ENCODE peak calls at places on chromosomes 12 and 14, in nine cellular contexts. One of them, this sample, is unnamed.

GRCh38 chr14:70567791-70568190 is 32.7 kb downstream of the MED6 start:
- DNase-seq in HTR-8/SVneo: peak
- DNase-seq in GM20000: peak
- DNase-seq in cardiac muscle cell: peak
- DNase-seq in T follicular helper cell: no peak
- DNase-seq in tibial nerve: no peak
- DNase-seq in right lobe of liver: no peak
- DNase-seq in Ammon's horn: no peak
- DNase-seq in RWPE1: peak
- DNase-seq in this sample: no peak

GRCh38 chr12:100128509-100128908 is 14.2 kb downstream of the BLTP3B start:
- DNase-seq in cardiac muscle cell: peak
- DNase-seq in RWPE1: peak
- DNase-seq in GM20000: no peak
- DNase-seq in right lobe of liver: no peak
- DNase-seq in Ammon's horn: peak
- DNase-seq in tibial nerve: peak
- DNase-seq in HTR-8/SVneo: peak
- DNase-seq in T follicular helper cell: no peak
- DNase-seq in this sample: no peak

GRCh38 chr12:97148941-97149559 is 242.0 kb downstream of the NEDD1 start:
- DNase-seq in tibial nerve: peak
- DNase-seq in GM20000: peak
- DNase-seq in RWPE1: peak
- DNase-seq in right lobe of liver: peak
- DNase-seq in Ammon's horn: peak
- DNase-seq in HTR-8/SVneo: peak
- DNase-seq in T follicular helper cell: peak
- DNase-seq in cardiac muscle cell: peak
- DNase-seq in this sample: peak

GRCh38 chr12:16019131-16019530 is 108.0 kb downstream of the DERA start:
- DNase-seq in tibial nerve: no peak
- DNase-seq in right lobe of liver: no peak
- DNase-seq in RWPE1: no peak
- DNase-seq in HTR-8/SVneo: no peak
- DNase-seq in GM20000: no peak
- DNase-seq in T follicular helper cell: no peak
- DNase-seq in cardiac muscle cell: no peak
- DNase-seq in Ammon's horn: no peak
- DNase-seq in this sample: no peak

GRCh38 chr14:88270781-88271180 is 52.3 kb downstream of the KCNK10 start:
- DNase-seq in HTR-8/SVneo: no peak
- DNase-seq in GM20000: no peak
- DNase-seq in tibial nerve: no peak
- DNase-seq in T follicular helper cell: no peak
- DNase-seq in right lobe of liver: peak
- DNase-seq in RWPE1: no peak
- DNase-seq in Ammon's horn: no peak
- DNase-seq in cardiac muscle cell: no peak
- DNase-seq in this sample: no peak

GRCh38 chr12:45914090-45914489 is 76.3 kb downstream of the SCAF11 start:
- DNase-seq in RWPE1: peak
- DNase-seq in right lobe of liver: no peak
- DNase-seq in tibial nerve: no peak
- DNase-seq in T follicular helper cell: no peak
- DNase-seq in cardiac muscle cell: peak
- DNase-seq in Ammon's horn: no peak
- DNase-seq in GM20000: peak
- DNase-seq in HTR-8/SVneo: peak
- DNase-seq in this sample: no peak

GRCh38 chr14:68249534-68250517 is 430.2 kb downstream of the RAD51B start:
- DNase-seq in Ammon's horn: no peak
- DNase-seq in GM20000: no peak
- DNase-seq in RWPE1: no peak
- DNase-seq in HTR-8/SVneo: no peak
- DNase-seq in tibial nerve: no peak
- DNase-seq in right lobe of liver: no peak
- DNase-seq in cardiac muscle cell: peak
- DNase-seq in T follicular helper cell: no peak
- DNase-seq in this sample: no peak

GRCh38 chr12:51171884-51172514 is 936 bp downstream of the TFCP2 start:
- DNase-seq in HTR-8/SVneo: peak
- DNase-seq in GM20000: peak
- DNase-seq in T follicular helper cell: no peak
- DNase-seq in tibial nerve: peak
- DNase-seq in cardiac muscle cell: peak
- DNase-seq in Ammon's horn: no peak
- DNase-seq in right lobe of liver: no peak
- DNase-seq in RWPE1: peak
- DNase-seq in this sample: no peak

GRCh38 chr12:120965534-120966091 is 12.7 kb upstream of the HNF1A start:
- DNase-seq in RWPE1: no peak
- DNase-seq in tibial nerve: no peak
- DNase-seq in GM20000: no peak
- DNase-seq in right lobe of liver: no peak
- DNase-seq in HTR-8/SVneo: no peak
- DNase-seq in Ammon's horn: no peak
- DNase-seq in cardiac muscle cell: no peak
- DNase-seq in T follicular helper cell: no peak
- DNase-seq in this sample: no peak

GRCh38 chr14:87111741-87112140 is 881.2 kb downstream of the GALC start:
- DNase-seq in tibial nerve: no peak
- DNase-seq in Ammon's horn: no peak
- DNase-seq in cardiac muscle cell: no peak
- DNase-seq in HTR-8/SVneo: no peak
- DNase-seq in right lobe of liver: no peak
- DNase-seq in RWPE1: no peak
- DNase-seq in GM20000: no peak
- DNase-seq in T follicular helper cell: no peak
- DNase-seq in this sample: no peak

GRCh38 chr14:94054401-94054800 is 26.6 kb downstream of the DDX24 start:
- DNase-seq in tibial nerve: no peak
- DNase-seq in cardiac muscle cell: no peak
- DNase-seq in right lobe of liver: no peak
- DNase-seq in GM20000: no peak
- DNase-seq in HTR-8/SVneo: no peak
- DNase-seq in T follicular helper cell: no peak
- DNase-seq in Ammon's horn: peak
- DNase-seq in RWPE1: no peak
- DNase-seq in this sample: no peak

GRCh38 chr14:47917344-47917954 is 242.0 kb upstream of the MDGA2 start:
- DNase-seq in tibial nerve: peak
- DNase-seq in HTR-8/SVneo: peak
- DNase-seq in right lobe of liver: no peak
- DNase-seq in Ammon's horn: peak
- DNase-seq in GM20000: no peak
- DNase-seq in T follicular helper cell: no peak
- DNase-seq in cardiac muscle cell: peak
- DNase-seq in RWPE1: peak
- DNase-seq in this sample: no peak

GRCh38 chr14:92813201-92813600 is 19.1 kb downstream of the GOLGA5 start:
- DNase-seq in cardiac muscle cell: no peak
- DNase-seq in tibial nerve: no peak
- DNase-seq in GM20000: no peak
- DNase-seq in Ammon's horn: no peak
- DNase-seq in right lobe of liver: no peak
- DNase-seq in T follicular helper cell: no peak
- DNase-seq in RWPE1: no peak
- DNase-seq in HTR-8/SVneo: no peak
- DNase-seq in this sample: no peak

GRCh38 chr14:54722791-54723432 is 156.0 kb downstream of the SAMD4A start:
- DNase-seq in tibial nerve: no peak
- DNase-seq in HTR-8/SVneo: peak
- DNase-seq in cardiac muscle cell: peak
- DNase-seq in T follicular helper cell: no peak
- DNase-seq in GM20000: peak
- DNase-seq in right lobe of liver: no peak
- DNase-seq in RWPE1: peak
- DNase-seq in Ammon's horn: peak
- DNase-seq in this sample: no peak

GRCh38 chr12:89880695-89881350 is 172.2 kb upstream of the ATP2B1 start:
- DNase-seq in GM20000: peak
- DNase-seq in Ammon's horn: no peak
- DNase-seq in RWPE1: no peak
- DNase-seq in T follicular helper cell: peak
- DNase-seq in HTR-8/SVneo: no peak
- DNase-seq in right lobe of liver: no peak
- DNase-seq in cardiac muscle cell: no peak
- DNase-seq in tibial nerve: no peak
- DNase-seq in this sample: no peak

This sample was measured in lower lobe of right lung.